ENCODE peak calls at places on chromosome 4, in five cellular contexts. Z is osteocyte, H is choroid plexus epithelial cell, W is upper lobe of right lung, K is PC-3. C is an unnamed sample.

GRCh38 chr4:4260185-4260751 is 12.2 kb upstream of the TMEM128 start:
- DNase-seq in W (no peak), K (peak), H (peak), Z (no peak), C (peak)

GRCh38 chr4:10893417-10893816 is 208.8 kb upstream of the CLNK start:
- DNase-seq in W (no peak), H (peak), Z (no peak), K (peak), C (no peak)

GRCh38 chr4:22787753-22788389 is 95.1 kb downstream of the GBA3 start:
- DNase-seq in H (no peak), Z (no peak), K (no peak), W (no peak), C (no peak)

GRCh38 chr4:38909015-38909414 is 41.4 kb downstream of the FAM114A1 start:
- DNase-seq in Z (no peak), W (no peak), K (no peak), H (no peak), C (no peak)

GRCh38 chr4:159308571-159309340 is 205.9 kb downstream of the RAPGEF2 start:
- DNase-seq in H (peak), W (no peak), K (peak), Z (no peak), C (no peak)

GRCh38 chr4:126267689-126268088 is 952.9 kb downstream of the FAT4 start:
- DNase-seq in H (peak), K (no peak), Z (no peak), W (no peak), C (peak)

GRCh38 chr4:111838406-111838930 is 306.8 kb upstream of the FAM241A start:
- DNase-seq in Z (no peak), H (no peak), K (no peak), W (no peak), C (no peak)

GRCh38 chr4:112645541-112646329 is 8.8 kb downstream of the LARP7 start:
- DNase-seq in Z (no peak), W (no peak), K (no peak), H (no peak), C (no peak)

GRCh38 chr4:185764880-185765279 is 47.1 kb downstream of the SORBS2 start:
- DNase-seq in Z (no peak), W (no peak), K (peak), H (peak), C (no peak)

GRCh38 chr4:26854701-26855100 is 5.9 kb upstream of the STIM2 start:
- DNase-seq in W (no peak), Z (no peak), K (no peak), H (no peak), C (no peak)

GRCh38 chr4:17168571-17168970 is 270.1 kb upstream of the LDB2 start:
- DNase-seq in Z (no peak), W (no peak), K (no peak), H (peak), C (no peak)

GRCh38 chr4:145935253-145936141 is 3.1 kb downstream of the ZNF827 start:
- DNase-seq in Z (no peak), K (no peak), H (no peak), W (no peak), C (no peak)

GRCh38 chr4:27429260-27429970 is 568.8 kb downstream of the STIM2 start:
- DNase-seq in K (no peak), W (no peak), H (no peak), Z (no peak), C (no peak)

GRCh38 chr4:16844796-16845586 is 53.5 kb downstream of the LDB2 start:
- DNase-seq in W (no peak), K (no peak), H (peak), Z (no peak), C (no peak)

DNA sequence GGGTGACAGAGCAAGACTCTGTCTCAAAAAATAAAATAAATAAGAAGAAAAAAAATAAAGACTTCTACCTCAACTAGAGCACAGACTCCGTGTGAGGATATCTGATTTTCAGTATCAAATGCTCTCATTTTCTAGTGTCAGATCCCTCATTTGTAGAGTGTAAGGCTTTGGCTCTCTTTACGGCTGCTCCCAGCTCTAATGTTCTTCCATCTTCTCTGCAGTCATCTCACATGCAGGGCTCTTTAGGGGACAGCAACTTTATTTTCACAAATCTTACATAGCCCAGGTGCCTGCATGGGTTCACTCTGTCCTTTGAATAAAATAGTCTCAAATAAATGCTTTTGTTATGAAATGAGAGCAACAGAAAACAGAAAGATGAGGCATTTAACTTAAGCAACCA is 19.2 kb upstream of the RHOH start:
- DNase-seq in Z (no peak), W (no peak), K (no peak), H (no peak), C (no peak)
- TF ChIP-seq CTCF in Z (no peak), W (no peak), K (no peak), H (no peak), C (no peak)

GRCh38 chr4:140054861-140055260 is 99.1 kb downstream of the MAML3 start:
- DNase-seq in W (no peak), H (no peak), Z (no peak), K (no peak), C (no peak)

GRCh38 chr4:140049924-140050681 is 103.9 kb downstream of the MAML3 start:
- DNase-seq in K (peak), W (no peak), Z (no peak), H (peak), C (no peak)

GRCh38 chr4:140049024-140049923 is 104.7 kb downstream of the MAML3 start:
- DNase-seq in W (peak), K (peak), Z (no peak), H (peak), C (no peak)

GRCh38 chr4:140053185-140053584 is 100.8 kb downstream of the MAML3 start:
- DNase-seq in Z (no peak), W (no peak), H (no peak), K (no peak), C (no peak)

GRCh38 chr4:140052050-140052449 is 101.9 kb downstream of the MAML3 start:
- DNase-seq in H (peak), K (peak), Z (no peak), W (peak), C (no peak)
- TF ChIP-seq CTCF in H (peak), K (peak), Z (peak), W (peak), C (peak)

GRCh38 chr4:95209942-95210341 is 338.8 kb downstream of the UNC5C start:
- DNase-seq in K (no peak), W (no peak), Z (no peak), H (no peak), C (no peak)

GRCh38 chr4:95204267-95204835 is 344.4 kb downstream of the UNC5C start:
- DNase-seq in H (no peak), K (no peak), Z (no peak), W (no peak), C (no peak)

GRCh38 chr4:95204873-95205272 is 343.9 kb downstream of the UNC5C start:
- DNase-seq in H (no peak), W (no peak), K (peak), Z (no peak), C (no peak)
- TF ChIP-seq CTCF in H (peak), W (no peak), K (peak), Z (peak), C (no peak)

DNA sequence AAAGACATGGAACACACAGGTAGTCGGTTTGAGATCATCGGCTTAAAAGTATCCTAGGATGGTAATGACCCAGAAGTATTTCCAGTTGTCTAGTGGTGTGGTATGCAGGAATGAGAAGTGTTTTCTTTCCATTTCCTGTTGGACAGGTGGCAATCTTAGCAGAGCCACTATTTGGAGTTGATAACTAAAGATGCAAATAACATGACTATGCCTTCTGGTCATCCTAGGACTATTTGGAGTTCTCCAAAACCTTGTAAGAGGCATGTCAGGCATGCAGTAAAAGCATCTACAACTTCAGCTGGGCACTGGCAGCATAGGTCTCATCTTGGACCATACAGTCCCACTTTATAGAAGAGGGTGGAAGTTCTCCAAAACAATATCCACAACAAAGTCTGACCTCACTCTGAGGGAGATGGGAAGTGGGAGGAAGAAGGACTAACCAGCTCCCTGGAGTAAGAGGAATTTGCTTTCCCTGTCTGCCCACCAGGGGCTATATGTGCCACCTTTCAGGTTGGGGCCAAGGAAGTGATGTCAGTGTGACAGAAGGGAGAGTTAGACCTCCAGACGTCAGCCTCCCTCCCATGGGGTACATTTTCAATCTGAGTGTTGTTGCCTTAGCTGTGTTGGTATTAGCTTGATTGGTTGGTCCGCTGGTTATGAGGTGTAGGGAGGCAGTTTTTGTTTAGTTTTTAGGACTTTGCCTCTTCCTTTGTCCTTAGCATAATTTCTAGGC is 101.2 kb upstream of the MYOZ2 start:
- DNase-seq in W (no peak), H (no peak), K (no peak), Z (no peak), C (no peak)
- TF ChIP-seq CTCF in W (no peak), H (no peak), K (no peak), Z (no peak), C (no peak)

DNA sequence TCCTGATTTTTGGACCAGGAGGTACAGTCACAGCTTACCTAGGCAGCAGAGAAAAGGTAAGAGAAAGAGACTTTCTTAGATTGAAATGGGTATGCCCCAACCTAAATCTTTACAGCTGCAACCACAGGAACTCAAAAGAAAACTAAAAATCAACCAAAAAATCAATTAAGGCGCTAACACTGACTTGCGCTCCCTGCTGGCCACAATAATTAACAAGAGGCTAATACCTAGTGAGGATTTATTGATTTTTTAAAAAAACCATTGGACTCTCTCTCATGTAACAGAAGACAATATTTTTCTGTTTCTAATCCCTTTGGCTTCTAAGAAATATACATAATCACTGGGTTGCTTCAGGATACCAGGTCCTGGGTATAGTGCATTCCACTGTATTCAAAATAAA is 153.9 kb upstream of the TENM3 start:
- DNase-seq in H (peak), Z (no peak), W (no peak), K (peak), C (no peak)
- TF ChIP-seq CTCF in H (peak), Z (no peak), W (no peak), K (peak), C (no peak)

GRCh38 chr4:25801594-25801993 is 61.2 kb downstream of the SEL1L3 start:
- DNase-seq in W (no peak), K (no peak), Z (no peak), H (no peak), C (no peak)
- TF ChIP-seq CTCF in W (no peak), K (no peak), Z (no peak), H (no peak), C (no peak)

GRCh38 chr4:56628592-56628991 is 52.5 kb downstream of the HOPX start:
- DNase-seq in Z (no peak), H (no peak), W (no peak), K (peak), C (no peak)

GRCh38 chr4:56627985-56628384 is 53.1 kb downstream of the HOPX start:
- DNase-seq in K (no peak), Z (no peak), H (peak), W (no peak), C (no peak)

GRCh38 chr4:56627375-56627774 is 53.7 kb downstream of the HOPX start:
- DNase-seq in Z (no peak), W (no peak), K (no peak), H (no peak), C (no peak)

GRCh38 chr4:56626420-56626819 is 54.7 kb downstream of the HOPX start:
- DNase-seq in W (no peak), H (no peak), K (no peak), Z (no peak), C (no peak)

DNA sequence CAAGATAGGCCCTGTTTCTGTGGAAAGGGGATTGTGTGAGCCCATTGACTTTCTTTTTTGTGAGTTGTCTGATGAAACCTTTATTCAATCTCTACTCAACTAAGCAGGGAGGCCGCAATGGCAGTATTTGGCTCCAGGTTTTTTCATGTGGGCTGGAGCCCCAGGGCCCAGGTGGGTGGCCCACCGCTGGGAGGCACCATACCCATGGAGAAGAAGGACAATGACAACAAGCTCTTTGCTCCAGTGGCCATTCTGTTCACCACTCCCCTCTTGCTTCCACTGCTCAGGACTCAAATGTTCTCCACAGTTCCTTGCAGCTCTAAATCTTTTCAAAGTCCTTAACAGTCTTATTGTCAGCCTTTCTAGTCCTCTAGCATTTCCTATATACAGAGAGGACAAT is 54.1 kb downstream of the HOPX start:
- DNase-seq in W (no peak), K (peak), H (no peak), Z (no peak), C (no peak)
- TF ChIP-seq CTCF in W (no peak), K (peak), H (peak), Z (no peak), C (no peak)

GRCh38 chr4:48896845-48897244 is 9.7 kb downstream of the OCIAD2 start:
- DNase-seq in H (no peak), Z (no peak), K (no peak), W (no peak), C (no peak)
- TF ChIP-seq CTCF in H (no peak), Z (no peak), K (no peak), W (no peak), C (no peak)

DNA sequence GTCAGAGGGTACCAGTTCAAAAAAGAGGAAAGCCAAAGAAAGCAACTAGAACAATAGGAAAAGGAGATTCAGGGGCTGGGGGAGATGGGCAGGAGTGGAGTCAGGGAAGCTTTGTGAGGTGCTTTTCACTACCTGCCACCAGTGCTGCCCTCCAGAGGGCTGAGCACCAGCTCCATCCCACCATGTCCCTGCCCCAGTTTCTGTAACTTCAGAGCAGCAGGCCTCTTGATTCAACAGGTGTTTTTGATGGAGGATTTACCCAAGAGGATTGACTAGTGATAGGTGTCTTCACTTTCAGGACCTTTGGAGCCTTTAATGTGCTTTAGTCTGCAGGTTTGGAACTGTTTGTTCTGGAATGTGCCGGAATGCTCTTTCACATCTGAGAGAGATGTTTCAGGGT is 12.1 kb downstream of the KIT start:
- DNase-seq in Z (no peak), H (no peak), W (no peak), K (no peak), C (no peak)
- TF ChIP-seq CTCF in Z (no peak), H (no peak), W (no peak), K (no peak), C (no peak)

GRCh38 chr4:5790546-5790857 is 79.5 kb downstream of the EVC start:
- DNase-seq in W (no peak), K (no peak), H (no peak), Z (no peak), C (no peak)
- TF ChIP-seq CTCF in W (no peak), K (peak), H (no peak), Z (no peak), C (no peak)